ENCODE peak calls at places on chromosomes 11 and 22, in six cellular contexts. U is endothelial cell of umbilical vein, K is A549, G is K562, O is SK-N-SH, F is H1. S is an unnamed sample.

GRCh38 chr11:65180877-65181568 is 705 bp upstream of the CAPN1 start:
- DNase-seq in U (peak; percentile 67), K (peak; percentile 76), G (peak; percentile 83), O (peak; percentile 96), F (no peak), S (peak; percentile 61)

GRCh38 chr22:17706451-17706900 is 67.8 kb downstream of the BID start:
- DNase-seq in U (peak; percentile 93), K (peak; percentile 75), G (no peak), O (peak; percentile 33), F (no peak), S (peak; percentile 36)

GRCh38 chr11:45983471-45983845 is 61.0 kb downstream of the LARGE2 start:
- DNase-seq in U (no peak), K (no peak), G (no peak), O (no peak), F (no peak), S (no peak)

GRCh38 chr11:46669606-46670243 is 30.7 kb downstream of the ARHGAP1 start:
- DNase-seq in U (no peak), K (peak; percentile 36), G (no peak), O (peak; percentile 49), F (no peak), S (peak; percentile 23)

GRCh38 chr11:11540157-11540556 is 81.6 kb downstream of the GALNT18 start:
- DNase-seq in U (no peak), K (no peak), G (no peak), O (no peak), F (no peak), S (no peak)

GRCh38 chr11:2758751-2759150 is 59.0 kb upstream of the KCNQ1OT1 start:
- DNase-seq in U (no peak), K (no peak), G (no peak), O (no peak), F (no peak), S (no peak)

GRCh38 chr11:80593981-80594380 is 1153.2 kb upstream of the TENM4 start:
- DNase-seq in U (peak; percentile 97), K (no peak), G (no peak), O (no peak), F (no peak), S (peak; percentile 28)

GRCh38 chr11:113550179-113550578 is 75.0 kb upstream of the DRD2 start:
- DNase-seq in U (no peak), K (no peak), G (no peak), O (peak; percentile 44), F (no peak), S (no peak)

GRCh38 chr11:110527146-110527545 is 97.4 kb downstream of the FDX1 start:
- DNase-seq in U (no peak), K (no peak), G (no peak), O (no peak), F (no peak), S (no peak)

GRCh38 chr11:7977251-7977917 is 9.8 kb upstream of the EIF3F start:
- DNase-seq in U (peak; percentile 84), K (no peak), G (no peak), O (no peak), F (no peak), S (no peak)

GRCh38 chr22:39242389-39242808 is 2.4 kb downstream of the PDGFB start:
- DNase-seq in U (no peak), K (no peak), G (peak; percentile 42), O (peak; percentile 62), F (no peak), S (no peak)
- H3K4me2 ChIP-seq in U (no peak overlapping the region), K (peak overlapping the region; percentile 99), G (peak overlapping the region; percentile 63), O (no peak overlapping the region), F (peak overlapping the region; percentile 83), S (peak overlapping the region; percentile 74)

GRCh38 chr22:37218399-37218770 is 6.1 kb upstream of the SSTR3 start:
- DNase-seq in U (no peak), K (no peak), G (no peak), O (no peak), F (no peak), S (no peak)

GRCh38 chr22:37218771-37219411 is 6.6 kb upstream of the SSTR3 start:
- DNase-seq in U (no peak), K (no peak), G (no peak), O (no peak), F (no peak), S (no peak)

GRCh38 chr22:37221424-37222336 is 9.4 kb upstream of the SSTR3 start:
- DNase-seq in U (no peak), K (no peak), G (no peak), O (no peak), F (no peak), S (no peak)

GRCh38 chr22:37220543-37220968 is 8.3 kb upstream of the SSTR3 start:
- DNase-seq in U (no peak), K (no peak), G (no peak), O (no peak), F (no peak), S (no peak)

GRCh38 chr22:37219534-37219933 is 7.3 kb upstream of the SSTR3 start:
- DNase-seq in U (no peak), K (no peak), G (no peak), O (no peak), F (no peak), S (no peak)
- TF ChIP-seq MAX in U (no peak), K (no peak), G (no peak), O (no peak), F (no peak), S (no peak)

GRCh38 chr11:75664366-75664765 is 4.5 kb downstream of the MAP6 start:
- DNase-seq in U (no peak), K (no peak), G (no peak), O (no peak), F (no peak), S (no peak)
- H3K4me2 ChIP-seq in U (no peak overlapping the region), K (no peak overlapping the region), G (no peak overlapping the region), O (no peak overlapping the region), F (peak overlapping the region; percentile 54), S (no peak overlapping the region)

DNA sequence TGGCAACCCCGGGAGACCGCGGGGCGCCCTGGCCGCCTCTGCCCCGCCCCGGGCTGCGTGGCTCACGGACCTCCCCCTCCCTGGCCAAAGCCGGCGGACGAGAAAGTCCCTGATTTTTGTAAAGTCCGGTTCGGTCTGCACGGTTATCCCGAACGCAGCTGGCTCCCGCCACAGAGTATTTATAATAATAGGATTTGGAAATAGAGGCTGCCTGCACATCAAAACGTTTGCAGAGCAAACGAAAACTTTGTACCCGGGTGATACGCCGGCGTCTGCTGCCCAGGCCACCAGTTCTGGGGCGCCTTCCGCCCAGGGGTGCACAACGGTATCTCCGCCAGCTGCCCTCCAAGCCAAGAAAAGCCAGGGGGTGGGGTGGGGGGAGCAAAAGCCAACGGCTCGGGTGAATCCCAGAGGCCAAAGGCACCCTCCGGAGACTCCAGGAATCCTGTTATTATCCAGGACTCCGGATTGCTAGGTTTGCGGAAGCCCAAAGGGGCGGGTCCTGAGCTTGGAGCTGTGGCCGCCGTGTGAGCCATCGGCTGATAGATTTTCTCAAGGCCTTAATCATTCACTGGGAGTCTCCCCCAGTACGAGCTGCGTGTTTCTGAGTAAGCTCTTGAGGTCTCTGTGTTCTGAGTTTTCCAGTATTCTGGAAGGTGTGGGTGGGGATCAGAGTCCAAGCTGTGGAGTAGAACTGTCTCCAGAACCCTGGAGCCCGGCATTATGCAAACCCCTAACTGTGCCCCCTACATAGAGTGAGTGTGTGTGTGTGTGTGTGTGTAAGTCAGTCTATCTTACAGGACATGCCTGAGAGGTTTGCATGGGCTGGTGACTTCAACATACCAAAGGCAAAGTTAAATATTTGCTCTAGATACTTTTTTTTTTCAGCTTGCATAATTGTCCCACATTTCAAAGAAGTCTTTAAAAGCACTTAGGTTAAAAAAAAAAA is 679 bp upstream of the SHANK2 start:
- DNase-seq in U (no peak), K (peak; percentile 88), G (no peak), O (no peak), F (no peak), S (peak; percentile 97)
- TF ChIP-seq MAX in U (no peak), K (peak; percentile 30), G (no peak), O (no peak), F (peak; percentile 17), S (peak; percentile 51)

GRCh38 chr22:27802389-27803079 is 978 bp upstream of the MN1 start:
- DNase-seq in U (peak; percentile 35), K (no peak), G (no peak), O (no peak), F (no peak), S (no peak)
- H3K4me2 ChIP-seq in U (peak overlapping the region; percentile 67), K (peak overlapping the region; percentile 98), G (no peak overlapping the region), O (peak overlapping the region; percentile 97), F (peak overlapping the region; percentile 95), S (peak overlapping the region; percentile 57)

GRCh38 chr22:46734830-46735453 is 3.1 kb downstream of the CERK start:
- DNase-seq in U (peak; percentile 79), K (no peak), G (no peak), O (no peak), F (no peak), S (no peak)
- TF ChIP-seq MAX in U (no peak), K (no peak), G (no peak), O (no peak), F (no peak), S (no peak)

DNA sequence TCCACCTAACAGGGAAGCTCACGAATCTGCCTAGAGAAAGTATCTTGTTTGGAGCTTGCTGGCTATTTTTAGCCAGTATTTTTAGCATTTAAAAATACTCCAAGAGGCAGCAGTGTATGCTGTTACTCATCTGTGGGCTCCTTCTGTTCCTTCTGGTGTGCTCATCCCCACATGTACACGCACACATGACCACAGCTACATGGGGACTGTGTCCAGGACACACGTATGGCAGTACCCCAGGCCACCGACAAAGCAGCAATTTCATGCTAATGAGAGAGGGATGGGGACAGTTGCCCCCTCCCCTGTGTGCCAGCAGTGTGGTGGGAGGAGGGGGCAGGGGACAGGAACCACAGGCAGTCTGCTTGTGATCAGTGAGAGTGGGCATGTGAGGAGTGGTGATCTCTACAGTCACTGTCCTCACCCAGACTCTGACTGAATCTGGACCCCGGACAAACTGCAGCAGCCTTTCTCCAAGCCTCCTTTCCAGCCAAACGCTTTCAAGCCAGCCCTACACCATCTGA is 16.4 kb downstream of the USP2 start:
- DNase-seq in U (no peak), K (no peak), G (no peak), O (no peak), F (no peak), S (no peak)
- H3K4me2 ChIP-seq in U (no peak overlapping the region), K (no peak overlapping the region), G (peak overlapping the region; percentile 70), O (peak overlapping the region; percentile 61), F (no peak overlapping the region), S (no peak overlapping the region)

GRCh38 chr11:120820040-120820439 is 203.9 kb upstream of the TBCEL start:
- DNase-seq in U (no peak), K (no peak), G (no peak), O (no peak), F (no peak), S (no peak)
- TF ChIP-seq MAX in U (no peak), K (no peak), G (no peak), O (no peak), F (no peak), S (no peak)

GRCh38 chr11:30465623-30466022 is 120.5 kb downstream of the MPPED2 start:
- DNase-seq in U (no peak), K (no peak), G (no peak), O (no peak), F (no peak), S (no peak)
- H3K4me2 ChIP-seq in U (no peak overlapping the region), K (no peak overlapping the region), G (no peak overlapping the region), O (no peak overlapping the region), F (no peak overlapping the region), S (no peak overlapping the region)